ENCODE peak calls at places on chromosomes 11 and 22, in five cellular contexts. One of them, this sample, is unnamed.
A peak's percentile ranks its signal among the peaks of the same experiment; 100 is the strongest.

GRCh38 chr22:49971232-49972162 is 10.9 kb downstream of the PIM3 start:
- DNase-seq in colonic mucosa: peak; percentile 87
- DNase-seq in fibroblast of mammary gland: peak; percentile 63
- DNase-seq in NT2/D1: no peak
- DNase-seq in lower lobe of right lung: peak; percentile 94
- DNase-seq in this sample: no peak

GRCh38 chr11:46918087-46918751 is at the start of gene LRP4:
- DNase-seq in colonic mucosa: peak; percentile 62
- DNase-seq in fibroblast of mammary gland: no peak
- DNase-seq in NT2/D1: no peak
- DNase-seq in lower lobe of right lung: no peak
- DNase-seq in this sample: peak; percentile 70

GRCh38 chr11:5204787-5205186 is 4.3 kb upstream of the OR51V1 start:
- DNase-seq in colonic mucosa: no peak
- DNase-seq in fibroblast of mammary gland: peak; percentile 81
- DNase-seq in NT2/D1: peak; percentile 57
- DNase-seq in lower lobe of right lung: no peak
- DNase-seq in this sample: peak; percentile 54

GRCh38 chr22:46589141-46589748 is 30.9 kb upstream of the GRAMD4 start:
- DNase-seq in colonic mucosa: no peak
- DNase-seq in fibroblast of mammary gland: no peak
- DNase-seq in NT2/D1: no peak
- DNase-seq in lower lobe of right lung: no peak
- DNase-seq in this sample: no peak

GRCh38 chr11:119728226-119728626 is 774 bp downstream of the NECTIN1 start:
- DNase-seq in colonic mucosa: peak; percentile 45
- DNase-seq in fibroblast of mammary gland: no peak
- DNase-seq in NT2/D1: no peak
- DNase-seq in lower lobe of right lung: no peak
- DNase-seq in this sample: no peak

GRCh38 chr11:47464479-47464878 is 15.5 kb upstream of the RAPSN start:
- DNase-seq in colonic mucosa: no peak
- DNase-seq in fibroblast of mammary gland: peak; percentile 55
- DNase-seq in NT2/D1: no peak
- DNase-seq in lower lobe of right lung: no peak
- DNase-seq in this sample: peak; percentile 49

GRCh38 chr11:2175659-2176058 is 4.0 kb upstream of the TH start:
- DNase-seq in colonic mucosa: no peak
- DNase-seq in fibroblast of mammary gland: peak; percentile 8
- DNase-seq in NT2/D1: no peak
- DNase-seq in lower lobe of right lung: no peak
- DNase-seq in this sample: peak; percentile 55

GRCh38 chr22:40951795-40952602 is 821 bp downstream of the RBX1 start:
- DNase-seq in colonic mucosa: no peak
- DNase-seq in fibroblast of mammary gland: no peak
- DNase-seq in NT2/D1: no peak
- DNase-seq in lower lobe of right lung: no peak
- DNase-seq in this sample: peak; percentile 24

GRCh38 chr11:69828971-69829344 is 9.7 kb upstream of the FGF3 start:
- DNase-seq in colonic mucosa: peak; percentile 65
- DNase-seq in fibroblast of mammary gland: no peak
- DNase-seq in NT2/D1: no peak
- DNase-seq in lower lobe of right lung: no peak
- DNase-seq in this sample: no peak

GRCh38 chr11:119190531-119190930 is 5.3 kb downstream of the NHERF4 start:
- DNase-seq in colonic mucosa: no peak
- DNase-seq in fibroblast of mammary gland: no peak
- DNase-seq in NT2/D1: no peak
- DNase-seq in lower lobe of right lung: peak; percentile 31
- DNase-seq in this sample: no peak

GRCh38 chr11:70381872-70382842 is 16.2 kb upstream of the CTTN start:
- DNase-seq in colonic mucosa: no peak
- DNase-seq in fibroblast of mammary gland: peak; percentile 75
- DNase-seq in NT2/D1: no peak
- DNase-seq in lower lobe of right lung: no peak
- DNase-seq in this sample: no peak

GRCh38 chr11:108654994-108655631 is 9.8 kb upstream of the DDX10 start:
- DNase-seq in colonic mucosa: peak; percentile 63
- DNase-seq in fibroblast of mammary gland: peak; percentile 66
- DNase-seq in NT2/D1: no peak
- DNase-seq in lower lobe of right lung: no peak
- DNase-seq in this sample: peak; percentile 61

GRCh38 chr11:114180301-114181055 is 115.7 kb upstream of the NNMT start:
- DNase-seq in colonic mucosa: peak; percentile 74
- DNase-seq in fibroblast of mammary gland: peak; percentile 48
- DNase-seq in NT2/D1: no peak
- DNase-seq in lower lobe of right lung: peak; percentile 75
- DNase-seq in this sample: no peak

GRCh38 chr11:30868495-30869130 is 282.5 kb upstream of the MPPED2 start:
- DNase-seq in colonic mucosa: no peak
- DNase-seq in fibroblast of mammary gland: no peak
- DNase-seq in NT2/D1: no peak
- DNase-seq in lower lobe of right lung: no peak
- DNase-seq in this sample: no peak

GRCh38 chr22:30325065-30325720 is 1.5 kb downstream of the TBC1D10A start:
- DNase-seq in colonic mucosa: peak; percentile 80
- DNase-seq in fibroblast of mammary gland: peak; percentile 92
- DNase-seq in NT2/D1: no peak
- DNase-seq in lower lobe of right lung: no peak
- DNase-seq in this sample: peak; percentile 33

GRCh38 chr22:37633082-37633692 is 6.3 kb upstream of the SH3BP1 start:
- DNase-seq in colonic mucosa: no peak
- DNase-seq in fibroblast of mammary gland: no peak
- DNase-seq in NT2/D1: no peak
- DNase-seq in lower lobe of right lung: no peak
- DNase-seq in this sample: peak; percentile 22
- H3K4me3 ChIP-seq in colonic mucosa: no peak overlapping the region
- H3K4me3 ChIP-seq in fibroblast of mammary gland: no peak overlapping the region
- H3K4me3 ChIP-seq in NT2/D1: no peak overlapping the region
- H3K4me3 ChIP-seq in lower lobe of right lung: peak overlapping the region; percentile 20
- H3K4me3 ChIP-seq in this sample: peak overlapping the region; percentile 26

DNA sequence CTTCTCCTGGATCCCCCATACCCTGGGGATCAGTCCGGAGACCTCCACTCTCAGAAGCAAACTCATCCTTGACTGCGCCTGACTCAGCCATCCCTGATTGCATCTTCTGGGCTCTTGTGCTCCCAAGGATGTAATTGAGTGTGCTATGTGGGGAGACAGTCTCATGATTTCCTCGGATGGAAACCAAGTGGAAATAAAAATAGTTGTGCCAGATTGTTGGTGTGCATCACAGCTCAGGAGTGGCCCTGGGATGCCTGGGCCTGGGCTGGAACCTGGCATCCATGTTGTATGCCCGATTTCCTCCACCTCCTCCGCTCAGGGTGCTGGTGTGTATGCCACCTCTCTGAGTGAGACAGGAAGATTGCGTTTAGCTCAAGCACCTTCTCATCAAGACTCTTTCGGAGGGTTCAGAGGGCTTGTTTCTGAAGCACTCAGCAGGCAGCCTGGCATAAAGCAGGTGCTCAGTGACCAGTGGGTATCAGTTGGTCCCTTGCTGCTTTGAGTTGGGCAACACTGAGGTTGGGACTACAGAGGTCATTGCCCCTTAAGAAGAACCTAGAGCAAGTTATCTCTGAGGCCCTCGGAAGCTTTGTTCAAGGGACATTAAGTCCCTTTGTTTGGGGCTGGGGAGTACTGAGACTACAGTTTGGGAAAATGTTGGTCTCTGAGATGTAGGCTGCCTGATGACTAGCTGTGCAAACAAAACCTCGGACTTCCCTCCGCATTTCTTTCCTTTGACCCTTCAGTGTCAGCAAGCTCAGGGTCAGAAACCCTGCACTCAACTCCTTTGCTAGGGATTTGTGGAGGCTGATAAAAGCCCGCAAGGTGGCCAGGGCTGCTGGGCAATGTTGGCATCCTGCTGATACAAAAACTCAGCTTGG is 24.8 kb upstream of the MICAL2 start:
- DNase-seq in colonic mucosa: no peak
- DNase-seq in fibroblast of mammary gland: peak; percentile 52
- DNase-seq in NT2/D1: no peak
- DNase-seq in lower lobe of right lung: no peak
- DNase-seq in this sample: no peak
- H3K4me3 ChIP-seq in colonic mucosa: no peak overlapping the region
- H3K4me3 ChIP-seq in fibroblast of mammary gland: no peak overlapping the region
- H3K4me3 ChIP-seq in NT2/D1: no peak overlapping the region
- H3K4me3 ChIP-seq in lower lobe of right lung: no peak overlapping the region
- H3K4me3 ChIP-seq in this sample: no peak overlapping the region

DNA sequence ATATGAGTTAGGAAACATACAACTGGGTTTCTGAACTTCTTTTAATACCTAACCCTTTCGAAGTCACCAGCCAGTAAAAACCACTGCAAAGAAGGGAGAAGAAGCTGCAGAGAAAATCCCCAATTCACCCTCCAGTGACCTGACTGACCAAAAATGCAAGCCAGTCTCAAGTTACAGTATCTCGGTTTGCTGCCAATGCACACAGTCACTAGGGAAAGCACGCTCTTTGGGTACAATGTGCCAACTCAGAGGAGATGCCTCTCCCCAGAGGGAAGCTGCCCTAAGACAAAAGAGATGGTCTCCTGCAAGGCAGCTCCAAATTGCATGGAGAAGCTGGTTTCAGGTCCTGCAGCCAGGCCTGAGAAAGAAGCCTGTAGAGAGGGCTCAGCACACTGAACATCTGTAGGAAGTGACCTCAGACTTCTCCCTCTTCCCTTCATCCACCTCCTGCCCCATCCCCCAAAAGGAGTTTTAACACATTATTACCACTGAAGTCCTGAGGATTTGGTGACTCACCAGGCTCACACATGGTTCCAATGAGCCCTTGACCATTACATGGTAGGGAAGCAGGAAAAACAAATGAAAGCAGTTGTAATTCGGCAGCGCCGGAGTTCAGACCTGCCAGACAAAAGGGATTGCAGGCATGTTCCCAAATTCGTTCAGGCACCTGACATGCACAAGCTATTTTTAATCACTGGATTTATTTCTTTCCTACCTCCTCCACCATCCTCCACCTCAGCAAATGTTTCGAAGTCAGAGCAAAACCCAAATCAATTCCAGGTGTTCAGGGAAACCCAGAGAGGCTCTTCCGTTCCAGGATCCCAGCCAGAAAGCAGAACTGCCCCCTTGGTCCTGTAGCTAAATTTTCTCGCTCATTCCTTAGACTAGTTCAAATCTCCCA is 90.1 kb downstream of the ETS1 start:
- DNase-seq in colonic mucosa: no peak
- DNase-seq in fibroblast of mammary gland: peak; percentile 100
- DNase-seq in NT2/D1: no peak
- DNase-seq in lower lobe of right lung: no peak
- DNase-seq in this sample: peak; percentile 81
- H3K4me3 ChIP-seq in colonic mucosa: no peak overlapping the region
- H3K4me3 ChIP-seq in fibroblast of mammary gland: peak overlapping the region; percentile 1
- H3K4me3 ChIP-seq in NT2/D1: no peak overlapping the region
- H3K4me3 ChIP-seq in lower lobe of right lung: peak overlapping the region; percentile 20
- H3K4me3 ChIP-seq in this sample: peak overlapping the region; percentile 29

DNA sequence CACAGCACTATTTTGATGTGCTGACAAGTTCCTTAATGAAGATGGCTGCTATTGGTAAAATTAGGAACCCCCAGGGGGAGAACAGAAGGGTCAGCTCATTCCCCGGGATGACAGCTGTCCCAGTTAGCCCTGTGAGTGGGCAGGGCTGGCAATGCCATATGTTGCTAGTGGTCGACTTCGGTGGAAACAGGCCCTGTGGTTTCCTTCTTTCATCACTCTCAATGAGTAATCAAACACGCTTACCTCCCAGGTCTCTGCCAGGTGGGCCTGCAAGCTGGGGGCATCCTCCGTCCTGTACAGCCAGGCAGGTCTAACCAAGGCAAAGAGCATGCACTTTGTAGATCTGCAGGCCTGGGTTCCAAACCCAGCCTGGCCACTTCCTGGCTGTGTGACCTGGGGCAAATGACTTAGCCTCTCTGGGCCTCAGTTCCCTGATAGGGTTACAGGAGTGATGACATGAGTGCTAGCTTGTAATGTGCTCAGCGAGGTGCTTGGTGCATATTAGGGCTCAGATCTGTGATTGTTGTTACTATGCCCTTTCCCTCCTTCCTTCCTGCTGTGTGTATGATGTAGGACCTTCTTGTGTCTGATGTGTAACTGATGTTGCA is 85.2 kb downstream of the TSPAN18 start:
- DNase-seq in colonic mucosa: no peak
- DNase-seq in fibroblast of mammary gland: no peak
- DNase-seq in NT2/D1: no peak
- DNase-seq in lower lobe of right lung: no peak
- DNase-seq in this sample: peak; percentile 60
- H3K4me3 ChIP-seq in colonic mucosa: no peak overlapping the region
- H3K4me3 ChIP-seq in fibroblast of mammary gland: no peak overlapping the region
- H3K4me3 ChIP-seq in NT2/D1: no peak overlapping the region
- H3K4me3 ChIP-seq in lower lobe of right lung: no peak overlapping the region
- H3K4me3 ChIP-seq in this sample: no peak overlapping the region

GRCh38 chr22:20156611-20157415 is 6.0 kb upstream of the CCDC188 start:
- DNase-seq in colonic mucosa: peak; percentile 86
- DNase-seq in fibroblast of mammary gland: peak; percentile 65
- DNase-seq in NT2/D1: peak; percentile 63
- DNase-seq in lower lobe of right lung: peak; percentile 85
- DNase-seq in this sample: peak; percentile 83

GRCh38 chr22:20154602-20155183 is 3.8 kb upstream of the CCDC188 start:
- DNase-seq in colonic mucosa: no peak
- DNase-seq in fibroblast of mammary gland: no peak
- DNase-seq in NT2/D1: no peak
- DNase-seq in lower lobe of right lung: no peak
- DNase-seq in this sample: no peak

GRCh38 chr22:20153945-20154344 is 3.1 kb upstream of the CCDC188 start:
- DNase-seq in colonic mucosa: no peak
- DNase-seq in fibroblast of mammary gland: no peak
- DNase-seq in NT2/D1: no peak
- DNase-seq in lower lobe of right lung: no peak
- DNase-seq in this sample: no peak

GRCh38 chr22:20156042-20156389 is 5.2 kb upstream of the CCDC188 start:
- DNase-seq in colonic mucosa: no peak
- DNase-seq in fibroblast of mammary gland: no peak
- DNase-seq in NT2/D1: no peak
- DNase-seq in lower lobe of right lung: no peak
- DNase-seq in this sample: no peak

DNA sequence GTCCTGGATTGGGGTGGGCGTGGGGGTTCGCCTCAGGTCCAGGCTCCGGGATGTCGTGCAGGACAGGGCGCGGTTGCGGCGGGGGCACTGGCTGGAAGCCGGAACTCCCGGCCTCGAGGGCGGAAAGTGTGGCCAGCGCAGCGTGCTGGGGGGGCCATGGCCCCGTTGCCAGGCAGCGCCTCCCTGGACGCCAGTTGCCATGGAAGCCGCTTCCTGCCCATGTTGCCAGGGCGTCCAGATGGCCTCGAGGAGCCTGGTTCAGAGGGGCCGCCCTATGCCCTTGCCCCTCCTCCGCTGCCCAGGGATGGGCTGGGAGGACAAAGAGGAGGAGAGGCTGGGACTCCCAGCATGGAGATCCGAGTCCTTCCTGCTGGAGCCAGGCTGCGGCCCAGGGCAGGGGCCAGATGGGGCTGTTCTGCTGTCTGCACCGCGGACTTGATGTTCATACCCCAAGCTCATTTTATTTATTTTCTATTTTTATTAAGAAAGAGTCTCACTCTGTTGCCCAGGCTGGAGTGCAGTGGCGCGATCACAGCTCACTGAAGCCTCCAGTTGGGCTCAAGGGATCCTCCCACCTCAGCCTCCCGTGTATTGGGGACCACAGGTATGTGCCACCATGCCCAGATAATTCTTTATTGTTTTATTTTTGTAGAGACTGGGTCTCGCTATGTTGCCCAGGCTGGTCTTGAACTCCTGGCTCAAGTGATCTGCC is 4.6 kb upstream of the CCDC188 start:
- DNase-seq in colonic mucosa: peak; percentile 28
- DNase-seq in fibroblast of mammary gland: peak; percentile 61
- DNase-seq in NT2/D1: no peak
- DNase-seq in lower lobe of right lung: peak; percentile 71
- DNase-seq in this sample: peak; percentile 48
- H3K4me3 ChIP-seq in colonic mucosa: no peak overlapping the region
- H3K4me3 ChIP-seq in fibroblast of mammary gland: peak overlapping the region; percentile 47
- H3K4me3 ChIP-seq in NT2/D1: no peak overlapping the region
- H3K4me3 ChIP-seq in lower lobe of right lung: peak overlapping the region; percentile 23
- H3K4me3 ChIP-seq in this sample: no peak overlapping the region

This sample was measured in SJCRH30.